ENCODE peak calls at places on chromosomes 2 and 18, in four cellular contexts. One of them, this sample, is unnamed.

GRCh38 chr2:225584821-225585220 is 185.3 kb downstream of the NYAP2 start:
- DNase-seq in GM13976: no peak
- DNase-seq in naive thymus-derived CD8-positive, alpha-beta T cell: no peak
- DNase-seq in WTC11: no peak
- DNase-seq in this sample: no peak

GRCh38 chr18:32470713-32471633 is at the start of gene GAREM1:
- DNase-seq in naive thymus-derived CD8-positive, alpha-beta T cell: peak
- DNase-seq in GM13976: peak
- DNase-seq in WTC11: peak
- DNase-seq in this sample: peak

GRCh38 chr2:9310390-9310789 is 103.8 kb downstream of the ASAP2 start:
- DNase-seq in naive thymus-derived CD8-positive, alpha-beta T cell: no peak
- DNase-seq in WTC11: no peak
- DNase-seq in GM13976: no peak
- DNase-seq in this sample: no peak

GRCh38 chr2:101026253-101026701 is 24.2 kb downstream of the RPL31 start:
- DNase-seq in WTC11: no peak
- DNase-seq in GM13976: no peak
- DNase-seq in naive thymus-derived CD8-positive, alpha-beta T cell: no peak
- DNase-seq in this sample: no peak

GRCh38 chr2:60066971-60067370 is 486.5 kb downstream of the BCL11A start:
- DNase-seq in GM13976: no peak
- DNase-seq in naive thymus-derived CD8-positive, alpha-beta T cell: no peak
- DNase-seq in WTC11: no peak
- DNase-seq in this sample: no peak

GRCh38 chr18:55475916-55476315 is 112.1 kb downstream of the TCF4 start:
- DNase-seq in WTC11: no peak
- DNase-seq in naive thymus-derived CD8-positive, alpha-beta T cell: no peak
- DNase-seq in GM13976: no peak
- DNase-seq in this sample: no peak

GRCh38 chr2:47486858-47487497 is 84.0 kb downstream of the MSH2 start:
- DNase-seq in naive thymus-derived CD8-positive, alpha-beta T cell: no peak
- DNase-seq in WTC11: no peak
- DNase-seq in GM13976: peak
- DNase-seq in this sample: no peak

GRCh38 chr2:191687867-191688266 is 9.9 kb downstream of the NABP1 start:
- DNase-seq in WTC11: no peak
- DNase-seq in GM13976: no peak
- DNase-seq in naive thymus-derived CD8-positive, alpha-beta T cell: no peak
- DNase-seq in this sample: no peak

GRCh38 chr2:181789827-181790448 is 101.6 kb upstream of the ITPRID2 start:
- DNase-seq in WTC11: no peak
- DNase-seq in naive thymus-derived CD8-positive, alpha-beta T cell: no peak
- DNase-seq in GM13976: no peak
- DNase-seq in this sample: no peak

GRCh38 chr18:7566587-7567486 is at the start of gene PTPRM:
- DNase-seq in WTC11: peak
- DNase-seq in naive thymus-derived CD8-positive, alpha-beta T cell: no peak
- DNase-seq in GM13976: peak
- DNase-seq in this sample: peak

GRCh38 chr2:238924496-238925195 is 76.8 kb downstream of the TWIST2 start:
- DNase-seq in GM13976: no peak
- DNase-seq in WTC11: no peak
- DNase-seq in naive thymus-derived CD8-positive, alpha-beta T cell: no peak
- DNase-seq in this sample: no peak

GRCh38 chr2:54240515-54241219 is 15.4 kb downstream of the TSPYL6 start:
- DNase-seq in GM13976: no peak
- DNase-seq in naive thymus-derived CD8-positive, alpha-beta T cell: no peak
- DNase-seq in WTC11: no peak
- DNase-seq in this sample: no peak

GRCh38 chr2:187567126-187567525 is 12.9 kb upstream of the TFPI start:
- DNase-seq in WTC11: no peak
- DNase-seq in GM13976: no peak
- DNase-seq in naive thymus-derived CD8-positive, alpha-beta T cell: no peak
- DNase-seq in this sample: no peak

GRCh38 chr2:74845991-74846390 is 12.1 kb downstream of the HK2 start:
- DNase-seq in GM13976: no peak
- DNase-seq in WTC11: no peak
- DNase-seq in naive thymus-derived CD8-positive, alpha-beta T cell: no peak
- DNase-seq in this sample: no peak

GRCh38 chr2:167862296-167862695 is 385.1 kb downstream of the STK39 start:
- DNase-seq in WTC11: no peak
- DNase-seq in naive thymus-derived CD8-positive, alpha-beta T cell: no peak
- DNase-seq in GM13976: no peak
- DNase-seq in this sample: no peak

GRCh38 chr2:174663572-174663971 is 66.0 kb upstream of the WIPF1 start:
- DNase-seq in GM13976: no peak
- DNase-seq in naive thymus-derived CD8-positive, alpha-beta T cell: no peak
- DNase-seq in WTC11: no peak
- DNase-seq in this sample: no peak

GRCh38 chr2:64376926-64377325 is 77.0 kb upstream of the LGALSL start:
- DNase-seq in GM13976: no peak
- DNase-seq in naive thymus-derived CD8-positive, alpha-beta T cell: no peak
- DNase-seq in WTC11: no peak
- DNase-seq in this sample: no peak

GRCh38 chr18:8835556-8835955 is 130.2 kb downstream of the MTCL1 start:
- DNase-seq in WTC11: no peak
- DNase-seq in GM13976: no peak
- DNase-seq in naive thymus-derived CD8-positive, alpha-beta T cell: no peak
- DNase-seq in this sample: no peak

GRCh38 chr2:85862426-85862825 is 26.4 kb downstream of the ST3GAL5 start:
- DNase-seq in GM13976: no peak
- DNase-seq in WTC11: no peak
- DNase-seq in naive thymus-derived CD8-positive, alpha-beta T cell: no peak
- DNase-seq in this sample: no peak

GRCh38 chr2:2127474-2127873 is 203.6 kb downstream of the MYT1L start:
- DNase-seq in GM13976: no peak
- DNase-seq in WTC11: no peak
- DNase-seq in naive thymus-derived CD8-positive, alpha-beta T cell: no peak
- DNase-seq in this sample: no peak

GRCh38 chr2:20110383-20110782 is 59.0 kb upstream of the LAPTM4A start:
- DNase-seq in GM13976: no peak
- DNase-seq in naive thymus-derived CD8-positive, alpha-beta T cell: no peak
- DNase-seq in WTC11: no peak
- DNase-seq in this sample: no peak

GRCh38 chr2:189178007-189178406 is 1.6 kb downstream of the COL5A2 start:
- DNase-seq in naive thymus-derived CD8-positive, alpha-beta T cell: no peak
- DNase-seq in GM13976: no peak
- DNase-seq in WTC11: no peak
- DNase-seq in this sample: no peak

GRCh38 chr2:23745726-23746105 is 181.2 kb downstream of the ATAD2B start:
- DNase-seq in WTC11: no peak
- DNase-seq in GM13976: no peak
- DNase-seq in naive thymus-derived CD8-positive, alpha-beta T cell: no peak
- DNase-seq in this sample: no peak

GRCh38 chr2:207765541-207765940 is 4.2 kb downstream of the FZD5 start:
- DNase-seq in WTC11: no peak
- DNase-seq in naive thymus-derived CD8-positive, alpha-beta T cell: no peak
- DNase-seq in GM13976: no peak
- DNase-seq in this sample: no peak

GRCh38 chr2:124213977-124214587 is 189.0 kb downstream of the CNTNAP5 start:
- DNase-seq in WTC11: no peak
- DNase-seq in naive thymus-derived CD8-positive, alpha-beta T cell: no peak
- DNase-seq in GM13976: no peak
- DNase-seq in this sample: no peak

GRCh38 chr2:8458461-8459459 is 223.1 kb upstream of the ID2 start:
- DNase-seq in WTC11: no peak
- DNase-seq in naive thymus-derived CD8-positive, alpha-beta T cell: no peak
- DNase-seq in GM13976: no peak
- DNase-seq in this sample: no peak

GRCh38 chr2:180980943-180981898 is 816 bp downstream of the UBE2E3 start:
- DNase-seq in GM13976: peak
- DNase-seq in WTC11: no peak
- DNase-seq in naive thymus-derived CD8-positive, alpha-beta T cell: no peak
- DNase-seq in this sample: peak

GRCh38 chr2:19363474-19363778 is 5.0 kb upstream of the OSR1 start:
- DNase-seq in GM13976: no peak
- DNase-seq in naive thymus-derived CD8-positive, alpha-beta T cell: no peak
- DNase-seq in WTC11: no peak
- DNase-seq in this sample: no peak

GRCh38 chr2:189504238-189504637 is 63.0 kb downstream of the WDR75 start:
- DNase-seq in GM13976: no peak
- DNase-seq in WTC11: no peak
- DNase-seq in naive thymus-derived CD8-positive, alpha-beta T cell: no peak
- DNase-seq in this sample: no peak

GRCh38 chr2:43106767-43107527 is 119.5 kb downstream of the ZFP36L2 start:
- DNase-seq in WTC11: no peak
- DNase-seq in naive thymus-derived CD8-positive, alpha-beta T cell: no peak
- DNase-seq in GM13976: no peak
- DNase-seq in this sample: no peak

GRCh38 chr18:6732952-6733351 is 3.4 kb downstream of the ARHGAP28 start:
- DNase-seq in GM13976: no peak
- DNase-seq in naive thymus-derived CD8-positive, alpha-beta T cell: no peak
- DNase-seq in WTC11: no peak
- DNase-seq in this sample: no peak

GRCh38 chr2:136384541-136385303 is 266.8 kb upstream of the CXCR4 start:
- DNase-seq in naive thymus-derived CD8-positive, alpha-beta T cell: peak
- DNase-seq in GM13976: peak
- DNase-seq in WTC11: peak
- DNase-seq in this sample: peak

GRCh38 chr2:133497261-133497893 is 70.9 kb downstream of the NCKAP5 start:
- DNase-seq in GM13976: no peak
- DNase-seq in WTC11: no peak
- DNase-seq in naive thymus-derived CD8-positive, alpha-beta T cell: no peak
- DNase-seq in this sample: no peak

GRCh38 chr2:138329591-138329990 is 172.0 kb upstream of the SPOPL start:
- DNase-seq in naive thymus-derived CD8-positive, alpha-beta T cell: no peak
- DNase-seq in GM13976: no peak
- DNase-seq in WTC11: no peak
- DNase-seq in this sample: no peak